ENCODE peak calls at places on chromosomes 4 and X, in six cellular contexts. H is IMR-90, Q is pancreas, M is kidney epithelial cell, I is transverse colon, J is esophagus squamous epithelium. F is an unnamed sample. For H3K36me3, the result is how much of the 10 kb centered on the place peaks cover.

GRCh38 chrX:5306654-5307121 is 922.0 kb downstream of the NLGN4X start:
- DNase-seq in H (no peak), Q (no peak), M (no peak), I (no peak), J (no peak), F (no peak)

GRCh38 chrX:47143894-47144625 is 442 bp downstream of the NDUFB11 start:
- DNase-seq in H (peak), Q (peak), M (no peak), I (peak), J (no peak), F (peak)

GRCh38 chr4:65924843-65925242 is 254.6 kb upstream of the EPHA5 start:
- DNase-seq in H (no peak), Q (no peak), M (no peak), I (no peak), J (no peak), F (no peak)

GRCh38 chr4:56786955-56787354 is 34.5 kb downstream of the SPINK2 start:
- DNase-seq in H (peak), Q (peak), M (peak), I (peak), J (no peak), F (peak)

GRCh38 chrX:54180403-54180802 is 2.7 kb downstream of the FAM120C start:
- DNase-seq in H (peak), Q (no peak), M (no peak), I (no peak), J (no peak), F (no peak)

GRCh38 chr4:2091990-2092652 is 33.0 kb downstream of the NAT8L start:
- DNase-seq in H (no peak), Q (no peak), M (no peak), I (no peak), J (no peak), F (no peak)

GRCh38 chr4:110157580-110157979 is 40.8 kb downstream of the ELOVL6 start:
- DNase-seq in H (no peak), Q (no peak), M (no peak), I (no peak), J (no peak), F (no peak)

GRCh38 chr4:152885185-152885584 is 50.9 kb upstream of the FHDC1 start:
- DNase-seq in H (no peak), Q (no peak), M (no peak), I (no peak), J (no peak), F (no peak)

GRCh38 chrX:136742721-136743379 is 37.9 kb downstream of the ARHGEF6 start:
- DNase-seq in H (no peak), Q (no peak), M (no peak), I (no peak), J (no peak), F (no peak)

GRCh38 chr4:14726441-14727405 is 275.6 kb upstream of the CPEB2 start:
- DNase-seq in H (peak), Q (peak), M (no peak), I (peak), J (no peak), F (no peak)

GRCh38 chr4:180809439-180809838 is 1433.8 kb upstream of the TENM3 start:
- DNase-seq in H (peak), Q (no peak), M (no peak), I (no peak), J (no peak), F (no peak)

GRCh38 chrX:119990995-119991787 is 47.6 kb upstream of the NKAP start:
- DNase-seq in H (no peak), Q (peak), M (no peak), I (no peak), J (no peak), F (no peak)

GRCh38 chrX:119996069-119996468 is 52.5 kb upstream of the NKAP start:
- DNase-seq in H (no peak), Q (no peak), M (no peak), I (no peak), J (no peak), F (no peak)

GRCh38 chrX:119986203-119986602 is 42.7 kb upstream of the NKAP start:
- DNase-seq in H (no peak), Q (no peak), M (no peak), I (no peak), J (no peak), F (no peak)

GRCh38 chrX:119989905-119990408 is 46.4 kb upstream of the NKAP start:
- DNase-seq in H (no peak), Q (peak), M (no peak), I (no peak), J (no peak), F (no peak)

DNA sequence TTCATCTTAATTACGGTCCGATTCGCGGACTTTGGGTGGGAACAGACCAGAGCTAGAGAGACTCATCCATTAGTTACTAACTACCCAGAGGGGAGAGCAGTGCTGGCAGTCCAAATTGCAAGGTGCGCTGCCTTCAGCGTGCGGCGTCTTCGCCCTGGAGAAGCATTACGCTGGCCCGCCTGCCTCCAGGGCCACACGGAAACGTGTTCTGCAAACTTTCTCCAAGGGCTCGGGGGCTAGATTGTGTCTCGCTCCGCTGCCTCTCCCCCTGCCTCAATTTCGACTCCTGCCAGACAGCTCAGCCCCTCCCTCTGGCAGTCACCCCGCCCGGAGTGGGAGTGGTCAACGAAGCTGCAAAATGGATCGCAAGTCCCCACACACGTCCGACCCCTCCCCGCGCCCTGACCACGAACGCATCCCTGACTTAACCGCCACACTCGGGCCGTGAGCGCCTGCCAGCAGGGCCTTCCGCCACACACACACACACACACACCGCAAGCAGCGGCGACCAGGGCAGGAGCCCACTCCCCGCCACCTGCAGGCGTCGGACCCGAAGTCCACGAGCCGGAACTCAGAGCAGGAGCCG is 47.0 kb upstream of the NKAP start:
- DNase-seq in H (no peak), Q (peak), M (no peak), I (no peak), J (no peak), F (no peak)
- H3K4me3 ChIP-seq in H (no peak), Q (peak), M (no peak), I (no peak), J (no peak), F (peak)

GRCh38 chr4:7762376-7763040 is 177.2 kb downstream of the AFAP1 start:
- DNase-seq in H (no peak), Q (no peak), M (no peak), I (no peak), J (no peak), F (no peak)

GRCh38 chr4:7760228-7760627 is 179.4 kb downstream of the AFAP1 start:
- DNase-seq in H (no peak), Q (no peak), M (no peak), I (no peak), J (no peak), F (peak)

GRCh38 chr4:7761720-7762119 is 177.9 kb downstream of the AFAP1 start:
- DNase-seq in H (peak), Q (peak), M (no peak), I (peak), J (no peak), F (peak)

GRCh38 chr4:7760706-7761105 is 179.0 kb downstream of the AFAP1 start:
- DNase-seq in H (no peak), Q (no peak), M (no peak), I (no peak), J (no peak), F (no peak)

DNA sequence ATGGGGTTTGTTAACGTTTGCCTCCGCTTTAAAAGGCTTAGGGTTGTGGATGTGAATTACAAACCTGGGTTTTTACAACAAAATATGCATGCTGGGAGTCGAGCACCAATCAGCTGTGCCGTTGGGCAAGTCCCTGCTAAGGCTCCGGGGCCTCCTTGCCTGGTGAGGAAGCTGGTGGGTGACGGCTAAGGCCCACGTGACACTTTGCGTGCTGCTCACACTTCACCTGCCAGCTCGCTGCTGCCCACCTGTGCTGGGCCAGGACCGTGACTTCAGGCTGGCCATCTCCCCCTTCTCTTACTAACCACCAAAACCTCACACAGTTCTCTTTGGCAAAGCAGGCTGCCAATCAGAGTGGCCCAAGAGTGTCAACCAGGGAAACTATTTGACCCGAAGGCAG is 178.3 kb downstream of the AFAP1 start:
- DNase-seq in H (no peak), Q (no peak), M (no peak), I (no peak), J (no peak), F (no peak)
- H3K36me3 ChIP-seq in H (half or more), Q (under half), M (under half), I (under half), J (half or more), F (under half)

GRCh38 chr4:62709618-62710252 is 1509.6 kb downstream of the ADGRL3 start:
- DNase-seq in H (peak), Q (no peak), M (no peak), I (no peak), J (no peak), F (no peak)
- H3K4me3 ChIP-seq in H (no peak), Q (no peak), M (no peak), I (no peak), J (no peak), F (no peak)

DNA sequence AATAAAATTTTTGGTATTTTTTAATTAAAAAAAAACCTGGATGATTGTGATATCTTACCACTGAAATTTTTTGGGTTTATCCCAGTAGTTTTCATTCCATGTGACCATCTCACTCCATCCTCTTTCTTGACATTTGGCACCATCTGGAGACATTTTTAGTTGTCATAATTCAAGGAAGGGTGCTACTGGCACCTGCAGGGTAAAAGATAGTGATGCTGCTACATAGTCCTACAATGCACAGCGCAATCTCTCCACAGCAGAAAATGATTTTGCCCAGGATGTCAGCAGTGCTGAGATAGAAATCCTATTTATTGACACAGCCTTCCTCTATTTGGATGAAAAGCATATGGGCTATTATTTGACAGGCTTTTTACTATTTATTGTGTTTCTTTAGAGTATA is 79.3 kb downstream of the RBPJ start:
- DNase-seq in H (no peak), Q (no peak), M (no peak), I (no peak), J (no peak), F (no peak)
- H3K36me3 ChIP-seq in H (under half), Q (under half), M (under half), I (under half), J (under half), F (under half)

GRCh38 chrX:80331285-80331684 is 89.0 kb upstream of the TENT5D start:
- DNase-seq in H (no peak), Q (no peak), M (no peak), I (no peak), J (no peak), F (no peak)

GRCh38 chrX:80334583-80334982 is 85.7 kb upstream of the TENT5D start:
- DNase-seq in H (no peak), Q (no peak), M (no peak), I (no peak), J (no peak), F (no peak)

DNA sequence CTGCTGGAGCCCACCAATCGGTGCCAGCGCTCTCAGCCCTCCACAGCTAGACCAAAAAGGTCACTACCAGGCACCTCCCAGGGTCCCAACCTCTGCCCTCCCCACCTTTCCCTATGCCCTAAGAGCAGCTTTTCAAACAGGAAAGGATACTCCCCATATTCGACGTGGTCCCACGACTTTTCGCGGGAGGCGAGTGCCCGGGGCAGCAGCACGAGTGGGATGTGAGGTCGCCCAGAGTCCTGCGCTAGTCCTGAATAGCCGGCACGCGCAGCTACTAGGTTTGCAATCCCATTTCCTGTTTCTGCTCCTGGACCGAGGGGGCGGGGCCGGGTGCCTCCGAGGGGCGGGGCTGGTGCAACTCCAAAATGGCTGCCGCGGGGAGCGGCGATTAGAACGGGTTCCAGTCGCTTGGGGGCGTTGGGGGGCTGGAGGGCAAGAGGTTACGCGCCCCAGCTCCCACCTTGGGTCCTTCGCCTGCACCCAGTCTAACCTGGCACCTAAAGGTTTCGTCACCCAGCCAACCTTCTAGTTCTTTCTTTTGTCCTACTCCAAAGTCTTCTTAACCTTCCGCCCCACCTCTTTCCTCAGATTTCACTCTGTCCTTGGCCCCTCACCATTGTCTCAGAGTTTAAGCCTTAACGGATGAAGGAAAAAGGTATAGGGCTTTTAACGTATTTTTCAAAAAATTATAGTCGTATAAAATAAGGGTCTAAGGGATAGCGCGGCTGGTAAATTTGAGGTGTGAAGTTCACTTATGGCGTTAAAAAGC is 85.0 kb upstream of the TENT5D start:
- DNase-seq in H (no peak), Q (peak), M (no peak), I (peak), J (no peak), F (peak)
- H3K4me3 ChIP-seq in H (no peak), Q (peak), M (peak), I (peak), J (peak), F (no peak)

GRCh38 chr4:114827651-114828050 is 229.0 kb downstream of the UGT8 start:
- DNase-seq in H (no peak), Q (no peak), M (no peak), I (no peak), J (no peak), F (no peak)
- H3K36me3 ChIP-seq in H (under half), Q (under half), M (under half), I (under half), J (under half), F (under half)

GRCh38 chr4:120821986-120822385 is 100.5 kb downstream of the PRDM5 start:
- DNase-seq in H (no peak), Q (no peak), M (no peak), I (no peak), J (no peak), F (no peak)

GRCh38 chr4:120812216-120812615 is 110.3 kb downstream of the PRDM5 start:
- DNase-seq in H (no peak), Q (no peak), M (no peak), I (no peak), J (no peak), F (no peak)

GRCh38 chr4:120815361-120815760 is 107.2 kb downstream of the PRDM5 start:
- DNase-seq in H (no peak), Q (no peak), M (no peak), I (no peak), J (no peak), F (no peak)

GRCh38 chr4:120819816-120820437 is 102.6 kb downstream of the PRDM5 start:
- DNase-seq in H (no peak), Q (no peak), M (no peak), I (no peak), J (no peak), F (no peak)

DNA sequence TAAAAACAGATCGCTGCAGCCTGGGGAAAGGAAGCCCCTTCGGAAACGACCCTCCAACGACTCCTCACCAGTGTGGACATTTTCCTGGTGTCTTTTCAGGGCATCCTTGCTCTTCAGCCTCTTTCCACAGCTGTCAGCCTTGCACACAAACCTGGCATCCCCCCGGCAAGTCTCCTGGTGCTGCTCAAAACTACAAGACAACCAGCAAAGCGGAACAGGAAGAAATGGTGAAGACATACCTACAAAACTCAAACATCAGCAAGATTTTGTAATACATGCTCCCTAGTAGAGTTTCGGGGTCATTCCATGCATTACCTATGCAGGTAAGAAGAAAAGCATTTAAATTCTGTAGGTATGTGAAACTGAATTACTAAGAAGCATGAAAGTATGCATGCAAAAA is 106.1 kb downstream of the PRDM5 start:
- DNase-seq in H (no peak), Q (no peak), M (no peak), I (no peak), J (no peak), F (no peak)
- H3K4me3 ChIP-seq in H (no peak), Q (no peak), M (no peak), I (no peak), J (no peak), F (no peak)

GRCh38 chr4:4422856-4423485 is 36.1 kb downstream of the NSG1 start:
- DNase-seq in H (no peak), Q (no peak), M (no peak), I (no peak), J (no peak), F (no peak)
- H3K36me3 ChIP-seq in H (under half), Q (half or more), M (under half), I (under half), J (half or more), F (under half)

GRCh38 chr4:128284317-128284716 is 3.3 kb downstream of the PGRMC2 start:
- DNase-seq in H (no peak), Q (peak), M (no peak), I (no peak), J (no peak), F (no peak)
- H3K4me3 ChIP-seq in H (peak), Q (peak), M (no peak), I (no peak), J (no peak), F (no peak)

F was measured in heart left ventricle.